ENCODE peak calls at places on chromosomes 6 and 20, in ten cellular contexts. J is pancreas; G is heart right ventricle; E is neural progenitor cell; F is CD4-positive, alpha-beta T cell; H is CD8-positive, alpha-beta T cell; M is uterus; K is A549; V is A673; Z is heart left ventricle. L is an unnamed sample.

GRCh38 chr6:132695773-132696172 is 18.1 kb downstream of the VNN1 start:
- DNase-seq in J (no peak), G (no peak), E (no peak), F (no peak), H (no peak), M (no peak), K (no peak), V (no peak), Z (no peak), L (no peak)

GRCh38 chr20:39903806-39904205 is 785.2 kb downstream of the MAFB start:
- DNase-seq in J (no peak), G (no peak), E (no peak), F (no peak), H (no peak), M (no peak), K (no peak), V (no peak), Z (no peak), L (no peak)

GRCh38 chr6:149694926-149695325 is 23.0 kb downstream of the LATS1 start:
- DNase-seq in J (no peak), G (no peak), E (no peak), F (no peak), H (no peak), M (no peak), K (no peak), V (no peak), Z (no peak), L (no peak)

GRCh38 chr6:20402181-20403079 is 751 bp downstream of the E2F3 start:
- DNase-seq in J (peak), G (peak), E (peak), F (peak), H (peak), M (peak), K (peak), V (peak), Z (peak), L (no peak)

GRCh38 chr6:84685983-84686584 is 78.3 kb downstream of the TBX18 start:
- DNase-seq in J (no peak), G (no peak), E (peak), F (no peak), H (no peak), M (no peak), K (peak), V (peak), Z (no peak), L (no peak)

GRCh38 chr6:89667872-89668556 is 29.5 kb upstream of the LYRM2 start:
- DNase-seq in J (no peak), G (no peak), E (no peak), F (no peak), H (no peak), M (no peak), K (no peak), V (peak), Z (no peak), L (no peak)

GRCh38 chr6:39951198-39951597 is 16.9 kb upstream of the MOCS1 start:
- DNase-seq in J (no peak), G (no peak), E (no peak), F (no peak), H (no peak), M (no peak), K (no peak), V (no peak), Z (no peak), L (peak)

GRCh38 chr6:136084403-136084802 is 165.7 kb downstream of the MTFR2 start:
- DNase-seq in J (no peak), G (no peak), E (no peak), F (no peak), H (no peak), M (no peak), K (no peak), V (no peak), Z (no peak), L (no peak)

GRCh38 chr6:6881438-6882267 is 226.1 kb upstream of the RREB1 start:
- DNase-seq in J (no peak), G (no peak), E (no peak), F (no peak), H (no peak), M (no peak), K (no peak), V (no peak), Z (no peak), L (no peak)

GRCh38 chr6:146917182-146917581 is 287.0 kb upstream of the STXBP5 start:
- DNase-seq in J (no peak), G (no peak), E (no peak), F (no peak), H (no peak), M (no peak), K (no peak), V (no peak), Z (no peak), L (no peak)

GRCh38 chr6:107603029-107603428 is 113.1 kb downstream of the SOBP start:
- DNase-seq in J (no peak), G (no peak), E (no peak), F (no peak), H (no peak), M (no peak), K (no peak), V (no peak), Z (no peak), L (no peak)
- TF ChIP-seq CTCF in J (no peak), G (no peak), E (no peak), F (no peak), H (no peak), M (no peak), K (no peak), V (no peak), Z (no peak), L (no peak)

GRCh38 chr6:17448165-17448564 is 54.8 kb downstream of the CAP2 start:
- DNase-seq in J (no peak), G (no peak), E (no peak), F (no peak), H (no peak), M (no peak), K (no peak), V (no peak), Z (no peak), L (no peak)
- H3K27ac ChIP-seq in J (no peak), G (no peak), E (no peak), F (no peak), H (no peak), M (no peak), K (no peak), V (no peak), Z (no peak), L (no peak)

DNA sequence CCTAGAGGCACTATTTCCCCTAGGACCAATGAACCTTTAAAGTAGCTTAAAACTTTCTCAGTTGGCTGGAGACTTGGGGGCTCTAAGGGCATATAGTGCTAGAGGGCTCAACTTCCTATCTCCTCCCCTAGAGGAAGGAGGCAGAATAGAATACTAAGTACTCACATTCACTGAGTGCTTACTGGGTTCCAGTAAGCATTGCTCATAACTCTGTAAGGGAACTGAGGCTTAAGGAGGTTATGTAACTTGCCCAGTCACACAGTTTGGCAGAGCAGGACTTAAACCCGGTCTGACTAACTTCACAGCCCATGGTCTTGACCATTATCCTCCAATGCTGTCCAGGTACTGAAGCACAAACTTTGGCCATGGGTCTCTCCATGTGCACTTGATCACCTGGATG is 12.5 kb downstream of the SESN1 start:
- DNase-seq in J (no peak), G (no peak), E (no peak), F (no peak), H (no peak), M (no peak), K (no peak), V (no peak), Z (no peak), L (no peak)
- TF ChIP-seq CTCF in J (no peak), G (peak), E (no peak), F (no peak), H (no peak), M (no peak), K (no peak), V (no peak), Z (no peak), L (no peak)

GRCh38 chr6:13012977-13013680 is 296.6 kb downstream of the PHACTR1 start:
- DNase-seq in J (peak), G (peak), E (peak), F (no peak), H (no peak), M (no peak), K (no peak), V (peak), Z (peak), L (peak)
- H3K27ac ChIP-seq in J (peak), G (peak), E (no peak), F (no peak), H (no peak), M (no peak), K (no peak), V (no peak), Z (peak), L (no peak)

DNA sequence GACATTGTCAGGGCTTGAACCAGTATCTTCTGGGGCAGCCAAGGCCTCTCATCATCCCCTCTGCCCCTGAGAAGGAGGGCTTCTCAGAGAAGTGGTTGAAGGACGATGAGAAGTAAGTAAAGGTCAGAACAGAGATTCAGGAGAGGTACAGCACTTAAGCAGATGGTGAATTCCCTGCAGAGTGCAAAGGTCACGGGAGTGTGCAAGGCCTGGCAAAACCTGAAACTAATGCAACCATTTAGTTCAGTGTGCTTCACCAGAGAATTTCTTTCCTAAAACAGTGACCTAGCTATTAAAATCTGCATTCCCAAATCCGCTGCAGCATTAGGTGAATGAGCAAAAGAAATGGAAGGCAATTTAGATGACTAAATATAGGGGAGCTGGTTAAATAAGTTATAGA is 58.4 kb downstream of the TRERF1 start:
- DNase-seq in J (no peak), G (no peak), E (no peak), F (no peak), H (no peak), M (no peak), K (no peak), V (no peak), Z (no peak), L (no peak)
- TF ChIP-seq CTCF in J (no peak), G (no peak), E (no peak), F (no peak), H (no peak), M (no peak), K (no peak), V (no peak), Z (no peak), L (no peak)

GRCh38 chr20:58160451-58161051 is 67.9 kb downstream of the ANKRD60 start:
- DNase-seq in J (no peak), G (no peak), E (peak), F (no peak), H (no peak), M (no peak), K (no peak), V (no peak), Z (no peak), L (no peak)
- H3K27ac ChIP-seq in J (no peak), G (no peak), E (no peak), F (no peak), H (no peak), M (no peak), K (no peak), V (no peak), Z (no peak), L (peak)

L was measured in esophagus muscularis mucosa.